ENCODE peak calls at places on chromosomes 7 and 10, in six cellular contexts. X, O, L, F, C and K are unnamed samples.

GRCh38 chr7:91310829-91311460 is 46.7 kb downstream of the FZD1 start:
- DNase-seq in X (peak), C (no peak), F (no peak), O (no peak), L (no peak), K (peak)

GRCh38 chr7:158017226-158018060 is 570.2 kb downstream of the PTPRN2 start:
- DNase-seq in L (no peak), F (no peak), C (no peak), X (peak), O (no peak), K (no peak)

GRCh38 chr10:75487087-75487784 is 55.8 kb downstream of the LRMDA start:
- DNase-seq in C (no peak), X (peak), F (no peak), L (no peak), O (no peak), K (no peak)

GRCh38 chr10:44851413-44851812 is 59.7 kb upstream of the TMEM72 start:
- DNase-seq in L (no peak), C (no peak), X (no peak), O (no peak), F (no peak), K (peak)

GRCh38 chr7:116162992-116163391 is 47.3 kb upstream of the TES start:
- DNase-seq in O (no peak), X (no peak), C (no peak), L (no peak), F (no peak), K (no peak)

GRCh38 chr10:99432881-99433280 is 2.5 kb upstream of the GOT1 start:
- DNase-seq in L (no peak), F (no peak), O (no peak), X (no peak), C (no peak), K (no peak)

GRCh38 chr10:34932235-34932634 is 117.1 kb upstream of the PARD3 start:
- DNase-seq in F (no peak), X (no peak), C (no peak), O (no peak), L (no peak), K (no peak)

GRCh38 chr10:8088504-8088903 is 34.0 kb downstream of the GATA3 start:
- DNase-seq in X (no peak), F (peak), O (no peak), L (no peak), C (no peak), K (no peak)

GRCh38 chr7:74012842-74013249 is 15.1 kb upstream of the ELN start:
- DNase-seq in X (peak), F (no peak), O (no peak), L (no peak), C (no peak), K (no peak)

GRCh38 chr7:130990178-130990832 is 256.3 kb upstream of the KLF14 start:
- DNase-seq in F (peak), O (no peak), C (no peak), L (no peak), X (no peak), K (no peak)

GRCh38 chr10:96470108-96470743 is 43.5 kb downstream of the TLL2 start:
- DNase-seq in X (peak), F (peak), C (no peak), O (no peak), L (peak), K (peak)

GRCh38 chr7:130900471-130901076 is 166.6 kb upstream of the KLF14 start:
- DNase-seq in C (no peak), X (no peak), F (no peak), L (no peak), O (no peak), K (no peak)

GRCh38 chr7:116977172-116977571 is 23.9 kb downstream of the ST7 start:
- DNase-seq in F (no peak), O (peak), C (no peak), X (peak), L (peak), K (no peak)

GRCh38 chr10:42939237-42939636 is 137.6 kb upstream of the RET start:
- DNase-seq in O (no peak), C (no peak), X (no peak), L (no peak), F (no peak), K (no peak)

GRCh38 chr7:47381132-47381495 is 200.8 kb downstream of the TNS3 start:
- DNase-seq in O (peak), F (no peak), L (no peak), X (peak), C (no peak), K (no peak)

GRCh38 chr7:120864146-120864920 is 6.4 kb upstream of the TSPAN12 start:
- DNase-seq in O (no peak), C (no peak), L (no peak), F (no peak), X (peak), K (no peak)

GRCh38 chr10:116748041-116748440 is 5.7 kb upstream of the HSPA12A start:
- DNase-seq in O (no peak), C (no peak), X (peak), L (peak), F (no peak), K (no peak)

GRCh38 chr7:30173058-30173897 is 38.5 kb downstream of the MTURN start:
- DNase-seq in O (peak), L (peak), F (no peak), X (peak), C (no peak), K (peak)

GRCh38 chr7:2725178-2726105 is 37.4 kb downstream of the AMZ1 start:
- DNase-seq in O (no peak), L (no peak), X (no peak), F (no peak), C (no peak), K (peak)

GRCh38 chr10:101840102-101840684 is 3.4 kb downstream of the KCNIP2 start:
- DNase-seq in F (no peak), X (no peak), C (no peak), L (peak), O (no peak), K (no peak)

GRCh38 chr10:46556515-46557318 is at the start of gene GPRIN2:
- DNase-seq in O (no peak), C (no peak), F (no peak), X (no peak), L (no peak), K (peak)

GRCh38 chr7:25361863-25362262 is 133.6 kb upstream of the NPVF start:
- DNase-seq in C (no peak), O (no peak), F (no peak), X (no peak), L (no peak), K (no peak)

GRCh38 chr10:98920807-98921206 is 314.8 kb downstream of the HPSE2 start:
- DNase-seq in F (no peak), L (no peak), O (no peak), X (no peak), C (no peak), K (no peak)